ENCODE peak calls at places on chromosomes 6 and 20, in ten cellular contexts. L is CD4-positive, alpha-beta T cell; A is effector memory CD4-positive, alpha-beta T cell; M is cardiac muscle cell; Y is mammary epithelial cell; J is HS-5; F is stimulated activated CD4-positive, alpha-beta T cell treated with anti-CD3 and anti-CD28 coated beads, Interleukin-1b, Interleukin-23, amount 100 ng/mL, for 48 hours; B is activated CD8-positive, alpha-beta memory T cell treated with anti-CD3 and anti-CD28 coated beads, Interleukin-2, amount 10 ng/mL, durations not matched to agents 7 days and 5 days; C is GM12865; E is GM04503. P is an unnamed sample.

GRCh38 chr6:100573169-100573568 is 108.4 kb upstream of the SIM1 start:
- DNase-seq in L (no peak), A (no peak), M (peak), Y (peak), J (peak), F (no peak), B (no peak), C (peak), E (no peak), P (no peak)

GRCh38 chr6:71533939-71534379 is 245.3 kb downstream of the OGFRL1 start:
- DNase-seq in L (no peak), A (no peak), M (no peak), Y (no peak), J (no peak), F (no peak), B (no peak), C (peak), E (no peak), P (no peak)

GRCh38 chr20:35886537-35886936 is 67.8 kb downstream of the SCAND1 start:
- DNase-seq in L (no peak), A (no peak), M (peak), Y (no peak), J (no peak), F (no peak), B (no peak), C (no peak), E (peak), P (no peak)

GRCh38 chr6:24910331-24910849 is 25.4 kb downstream of the RIPOR2 start:
- DNase-seq in L (peak), A (no peak), M (peak), Y (peak), J (no peak), F (peak), B (peak), C (peak), E (no peak), P (peak)

GRCh38 chr6:36441307-36441894 is 1.3 kb downstream of the PXT1 start:
- DNase-seq in L (peak), A (peak), M (peak), Y (peak), J (peak), F (peak), B (peak), C (peak), E (peak), P (peak)

GRCh38 chr20:49700411-49701185 is 13.1 kb downstream of the B4GALT5 start:
- DNase-seq in L (no peak), A (no peak), M (no peak), Y (peak), J (peak), F (no peak), B (no peak), C (no peak), E (no peak), P (no peak)

GRCh38 chr6:135592276-135592675 is 94.7 kb upstream of the AHI1 start:
- DNase-seq in L (no peak), A (no peak), M (no peak), Y (no peak), J (no peak), F (no peak), B (no peak), C (no peak), E (no peak), P (no peak)

GRCh38 chr6:110618591-110619267 is 142.3 kb upstream of the SLC22A16 start:
- DNase-seq in L (no peak), A (no peak), M (peak), Y (no peak), J (no peak), F (no peak), B (no peak), C (peak), E (no peak), P (no peak)

GRCh38 chr6:166019214-166019613 is 148.4 kb downstream of the TBXT start:
- DNase-seq in L (no peak), A (no peak), M (no peak), Y (no peak), J (no peak), F (no peak), B (no peak), C (no peak), E (no peak), P (peak)